ENCODE peak calls at places on chromosomes 13 and 19, in six cellular contexts. F, L, G, J, S and D are unnamed samples.

GRCh38 chr19:56637976-56638555 is 4.9 kb upstream of the SMIM17 start:
- DNase-seq in F (peak), L (no peak), G (no peak), J (peak), S (peak), D (no peak)

GRCh38 chr13:75691183-75691582 is 55.1 kb downstream of the LMO7 start:
- DNase-seq in F (no peak), L (no peak), G (no peak), J (no peak), S (no peak), D (no peak)

GRCh38 chr13:39729161-39729560 is 73.7 kb downstream of the COG6 start:
- DNase-seq in F (no peak), L (no peak), G (no peak), J (no peak), S (no peak), D (no peak)

GRCh38 chr13:44031555-44031954 is 151.9 kb downstream of the LACC1 start:
- DNase-seq in F (peak), L (no peak), G (no peak), J (no peak), S (no peak), D (no peak)

GRCh38 chr19:57746580-57747471 is at the start of gene ZNF776:
- DNase-seq in F (peak), L (peak), G (peak), J (peak), S (peak), D (peak)

GRCh38 chr13:47672245-47672975 is 328.7 kb downstream of the SUCLA2 start:
- DNase-seq in F (no peak), L (no peak), G (no peak), J (no peak), S (no peak), D (no peak)

GRCh38 chr13:32837307-32837972 is 178.8 kb upstream of the KL start:
- DNase-seq in F (no peak), L (no peak), G (no peak), J (no peak), S (no peak), D (no peak)

GRCh38 chr19:2355168-2356035 is 4.7 kb upstream of the TMPRSS9 start:
- DNase-seq in F (no peak), L (no peak), G (no peak), J (no peak), S (no peak), D (no peak)

GRCh38 chr19:41956621-41957020 is 2.5 kb downstream of the RABAC1 start:
- DNase-seq in F (no peak), L (no peak), G (no peak), J (no peak), S (no peak), D (no peak)

GRCh38 chr13:100721885-100722512 is 47.4 kb upstream of the TMTC4 start:
- DNase-seq in F (peak), L (no peak), G (peak), J (peak), S (peak), D (peak)

GRCh38 chr13:52954838-52955237 is 73.8 kb upstream of the OLFM4 start:
- DNase-seq in F (no peak), L (no peak), G (no peak), J (no peak), S (no peak), D (no peak)

GRCh38 chr13:48199404-48199991 is 33.5 kb upstream of the ITM2B start:
- DNase-seq in F (no peak), L (no peak), G (no peak), J (no peak), S (no peak), D (no peak)

GRCh38 chr19:17246681-17247425 is 1.1 kb upstream of the NR2F6 start:
- DNase-seq in F (no peak), L (no peak), G (no peak), J (no peak), S (no peak), D (no peak)

GRCh38 chr19:38149597-38149996 is 74.4 kb downstream of the DPF1 start:
- DNase-seq in F (peak), L (no peak), G (no peak), J (no peak), S (no peak), D (no peak)